ENCODE peak calls at places on chromosome 7, in seven cellular contexts. Z is memory B cell; Q is A549; G is stimulated activated naive CD4-positive, alpha-beta T cell; Y is mammary epithelial cell; E is stomach; D is Kasumi-1. B is an unnamed sample.

GRCh38 chr7:1889556-1890181 is 219.6 kb downstream of the ELFN1 start:
- DNase-seq in E (no peak), D (no peak), Z (no peak), Q (no peak), Y (no peak), G (no peak), B (no peak)

GRCh38 chr7:158110034-158110590 is 477.5 kb downstream of the PTPRN2 start:
- DNase-seq in G (no peak), Q (no peak), D (no peak), E (peak; percentile 19), Y (no peak), Z (no peak), B (no peak)

GRCh38 chr7:108335264-108335918 is 120.8 kb downstream of the NRCAM start:
- DNase-seq in Q (peak; percentile 28), D (no peak), E (no peak), Y (no peak), Z (no peak), G (no peak), B (no peak)

GRCh38 chr7:33932832-33933468 is 27.6 kb downstream of the BMPER start:
- DNase-seq in E (peak; percentile 84), Y (peak; percentile 82), Q (peak; percentile 79), Z (peak; percentile 41), D (peak; percentile 81), G (peak; percentile 32), B (no peak)

GRCh38 chr7:45617166-45617565 is 43.0 kb downstream of the ADCY1 start:
- DNase-seq in Z (no peak), Y (no peak), D (no peak), G (no peak), Q (no peak), E (no peak), B (no peak)

GRCh38 chr7:50197547-50197946 is 104.5 kb upstream of the ZPBP start:
- DNase-seq in E (no peak), D (no peak), Y (no peak), G (no peak), Q (no peak), Z (no peak), B (no peak)

GRCh38 chr7:132965951-132966350 is 115.9 kb downstream of the CHCHD3 start:
- DNase-seq in Y (no peak), D (no peak), G (no peak), E (no peak), Z (no peak), Q (no peak), B (no peak)

GRCh38 chr7:38427279-38427955 is 154.0 kb upstream of the TARP start:
- DNase-seq in G (no peak), Y (no peak), Q (no peak), E (no peak), Z (no peak), D (no peak), B (no peak)

GRCh38 chr7:66522518-66522917 is 106.2 kb upstream of the KCTD7 start:
- DNase-seq in Y (no peak), Q (peak; percentile 41), E (no peak), G (no peak), D (peak; percentile 10), Z (no peak), B (no peak)

GRCh38 chr7:106731637-106732036 is 70.7 kb upstream of the CCDC71L start:
- DNase-seq in Z (no peak), D (no peak), E (no peak), Y (no peak), Q (no peak), G (no peak), B (no peak)

GRCh38 chr7:92809397-92810241 is 26.8 kb downstream of the CDK6 start:
- DNase-seq in Z (peak; percentile 26), D (peak; percentile 82), Q (peak; percentile 94), G (no peak), E (peak; percentile 77), Y (peak; percentile 91), B (no peak)

GRCh38 chr7:7970113-7970619 is 1.6 kb downstream of the GLCCI1 start:
- DNase-seq in Q (no peak), G (no peak), D (no peak), E (no peak), Y (no peak), Z (no peak), B (no peak)

GRCh38 chr7:86469680-86470295 is 173.9 kb upstream of the GRM3 start:
- DNase-seq in E (peak; percentile 55), Z (peak; percentile 36), G (no peak), Y (peak; percentile 59), D (peak; percentile 86), Q (peak; percentile 78), B (no peak)

GRCh38 chr7:50304158-50304910 is at the start of gene IKZF1:
- DNase-seq in G (peak; percentile 52), E (peak; percentile 65), Z (peak; percentile 52), Y (peak; percentile 5), D (peak; percentile 97), Q (no peak), B (no peak)

GRCh38 chr7:40133561-40134427 is 628 bp downstream of the MPLKIP start:
- DNase-seq in Z (no peak), Q (no peak), G (no peak), D (peak; percentile 62), Y (no peak), E (no peak), B (no peak)

GRCh38 chr7:152647-153046 is 39.7 kb upstream of the FAM20C start:
- DNase-seq in D (no peak), Y (no peak), E (no peak), G (no peak), Q (no peak), Z (no peak), B (no peak)

GRCh38 chr7:30225863-30226361 is 58.5 kb upstream of the ZNRF2 start:
- DNase-seq in Q (no peak), E (peak; percentile 83), G (no peak), D (peak; percentile 100), Y (peak; percentile 97), Z (peak; percentile 50), B (no peak)

GRCh38 chr7:151801782-151802468 is 75.0 kb downstream of the PRKAG2 start:
- DNase-seq in Q (no peak), D (no peak), Y (no peak), Z (no peak), G (no peak), E (peak; percentile 50), B (no peak)

GRCh38 chr7:140304071-140304799 is 94.1 kb downstream of the SLC37A3 start:
- DNase-seq in E (no peak), G (peak; percentile 16), D (peak; percentile 21), Q (peak; percentile 37), Z (peak; percentile 49), Y (peak; percentile 2), B (no peak)

GRCh38 chr7:47428052-47428779 is 153.7 kb downstream of the TNS3 start:
- DNase-seq in E (no peak), Z (no peak), Q (no peak), Y (no peak), D (no peak), G (no peak), B (no peak)

GRCh38 chr7:100693312-100694195 is 496 bp downstream of the GIGYF1 start:
- DNase-seq in E (no peak), Y (no peak), Z (no peak), D (no peak), G (no peak), Q (no peak), B (no peak)

GRCh38 chr7:6015917-6016652 is 7.0 kb downstream of the AIMP2 start:
- DNase-seq in Q (no peak), G (no peak), Y (peak; percentile 9), D (no peak), E (peak; percentile 78), Z (no peak), B (no peak)

GRCh38 chr7:11714205-11714604 is 117.8 kb downstream of the THSD7A start:
- DNase-seq in Q (no peak), G (no peak), E (no peak), Y (no peak), D (no peak), Z (no peak), B (no peak)

GRCh38 chr7:66583696-66584095 is 45.0 kb upstream of the KCTD7 start:
- DNase-seq in E (no peak), Y (no peak), D (peak; percentile 39), G (no peak), Z (no peak), Q (no peak), B (no peak)

GRCh38 chr7:2086229-2086628 is 146.5 kb downstream of the MAD1L1 start:
- DNase-seq in G (no peak), Q (no peak), Y (no peak), Z (no peak), D (no peak), E (no peak), B (no peak)

GRCh38 chr7:77536017-77536412 is 1.1 kb upstream of the PTPN12 start:
- DNase-seq in E (no peak), D (no peak), G (no peak), Q (peak; percentile 23), Y (no peak), Z (no peak), B (no peak)

GRCh38 chr7:4245135-4245865 is 436.8 kb upstream of the FOXK1 start:
- DNase-seq in Y (peak; percentile 41), Z (no peak), Q (no peak), E (no peak), G (no peak), D (no peak), B (no peak)

GRCh38 chr7:158824028-158824427 is 5.3 kb downstream of the ESYT2 start:
- DNase-seq in Y (no peak), G (peak; percentile 29), D (peak; percentile 98), Q (no peak), Z (no peak), E (no peak), B (no peak)

GRCh38 chr7:44309271-44310091 is 15.9 kb downstream of the CAMK2B start:
- DNase-seq in Z (peak; percentile 12), Q (no peak), D (peak; percentile 24), Y (no peak), G (no peak), E (peak; percentile 67), B (no peak)

GRCh38 chr7:6489612-6490011 is 41.9 kb upstream of the DAGLB start:
- DNase-seq in Z (no peak), E (no peak), G (no peak), D (peak; percentile 8), Y (no peak), Q (peak; percentile 62), B (no peak)

GRCh38 chr7:22016547-22016946 is 70.8 kb upstream of the CDCA7L start:
- DNase-seq in Y (no peak), G (no peak), Q (no peak), Z (no peak), D (no peak), E (no peak), B (no peak)

GRCh38 chr7:641966-642365 is 84.5 kb upstream of the DNAAF5 start:
- DNase-seq in Y (no peak), G (no peak), Z (no peak), Q (no peak), D (no peak), E (no peak), B (no peak)

GRCh38 chr7:122577449-122578003 is 121.4 kb downstream of the RNF133 start:
- DNase-seq in Y (no peak), Z (no peak), E (no peak), G (no peak), D (no peak), Q (no peak), B (no peak)

GRCh38 chr7:128201067-128201689 is 39.9 kb upstream of the LEP start:
- DNase-seq in E (no peak), Z (no peak), D (no peak), G (no peak), Y (no peak), Q (no peak), B (no peak)